ENCODE peak calls at places on chromosomes 16 and 17, in ten cellular contexts. W is tibial artery; B is CD8-positive, alpha-beta memory T cell; T is upper lobe of right lung; H is CD8-positive, alpha-beta T cell; N is ovary; C is small intestine; O is body of pancreas; Z is adrenal gland; I is A549. K is an unnamed sample.

GRCh38 chr17:66860204-66860603 is 25.3 kb downstream of the CACNG5 start:
- DNase-seq in O (no peak), C (no peak), B (no peak), W (no peak), N (no peak), Z (no peak), H (no peak), T (no peak), I (no peak), K (no peak)

GRCh38 chr16:78563905-78564304 is 464.5 kb downstream of the WWOX start:
- DNase-seq in O (no peak), Z (no peak), T (no peak), C (no peak), H (no peak), I (no peak), N (no peak), W (no peak), B (no peak), K (no peak)

GRCh38 chr16:67226804-67227566 is at the start of gene TMEM208:
- DNase-seq in B (peak), O (peak), C (peak), H (peak), W (peak), Z (peak), I (peak), N (peak), T (peak), K (peak)

GRCh38 chr17:37702605-37703004 is 42.3 kb downstream of the HNF1B start:
- DNase-seq in H (no peak), Z (no peak), I (peak), B (no peak), C (peak), T (no peak), O (no peak), N (no peak), W (no peak), K (no peak)

GRCh38 chr17:15264542-15264941 is 584 bp downstream of the PMP22 start:
- DNase-seq in Z (no peak), C (peak), I (no peak), H (no peak), B (no peak), N (no peak), W (no peak), T (peak), O (peak), K (no peak)

GRCh38 chr17:16415031-16415924 is at the start of gene TRPV2:
- DNase-seq in Z (peak), B (peak), H (peak), O (no peak), T (peak), I (peak), N (no peak), C (no peak), W (no peak), K (no peak)

GRCh38 chr17:66564992-66565465 is 262.6 kb downstream of the PRKCA start:
- DNase-seq in Z (no peak), T (no peak), H (no peak), O (no peak), N (no peak), C (no peak), W (no peak), I (no peak), B (no peak), K (no peak)

GRCh38 chr17:79925242-79925957 is 86.2 kb upstream of the CBX4 start:
- DNase-seq in Z (peak), O (peak), W (no peak), I (peak), H (peak), T (peak), C (peak), N (peak), B (no peak), K (no peak)

GRCh38 chr16:11994187-11995119 is 17.9 kb downstream of the SNX29 start:
- DNase-seq in Z (peak), H (no peak), T (no peak), N (no peak), I (no peak), O (peak), B (no peak), W (peak), C (peak), K (no peak)

GRCh38 chr17:39812466-39812865 is 51.6 kb downstream of the IKZF3 start:
- DNase-seq in B (no peak), T (no peak), C (no peak), O (peak), I (no peak), Z (no peak), N (no peak), W (no peak), H (no peak), K (no peak)

GRCh38 chr16:58462997-58463891 is 36.7 kb upstream of the NDRG4 start:
- DNase-seq in T (no peak), N (no peak), C (no peak), H (no peak), B (no peak), W (no peak), I (no peak), Z (peak), O (no peak), K (no peak)

GRCh38 chr17:1039511-1040215 is 42.7 kb downstream of the TIMM22 start:
- DNase-seq in N (no peak), H (no peak), I (no peak), C (peak), O (peak), T (peak), B (no peak), Z (peak), W (peak), K (peak)

GRCh38 chr16:67198238-67198734 is 645 bp upstream of the ELMO3 start:
- DNase-seq in C (peak), O (peak), B (no peak), N (peak), T (peak), W (no peak), H (no peak), I (peak), Z (peak), K (no peak)

GRCh38 chr17:69117855-69118758 is 23.6 kb downstream of the ABCA6 start:
- DNase-seq in W (no peak), O (no peak), T (no peak), N (no peak), C (no peak), H (no peak), B (no peak), I (no peak), Z (no peak), K (no peak)

GRCh38 chr17:36687736-36688135 is 86.4 kb downstream of the MRM1 start:
- DNase-seq in O (no peak), B (no peak), T (no peak), N (no peak), C (no peak), W (no peak), H (no peak), I (no peak), Z (no peak), K (no peak)

GRCh38 chr17:81843713-81844326 is 9.0 kb upstream of the PPP1R27 start:
- DNase-seq in O (no peak), Z (no peak), T (no peak), C (no peak), B (no peak), H (no peak), I (no peak), N (no peak), W (no peak), K (no peak)

GRCh38 chr17:56733833-56734232 is 99.9 kb downstream of the C17orf67 start:
- DNase-seq in C (no peak), T (no peak), Z (no peak), N (no peak), W (no peak), B (no peak), O (no peak), I (no peak), H (no peak), K (no peak)

GRCh38 chr17:37239690-37240344 is 136.0 kb upstream of the C17orf78 start:
- DNase-seq in H (no peak), B (no peak), Z (no peak), W (no peak), T (no peak), C (peak), I (peak), O (no peak), N (no peak), K (no peak)

GRCh38 chr17:16352303-16352837 is 899 bp downstream of the CENPV start:
- DNase-seq in C (peak), W (peak), Z (peak), T (peak), I (peak), H (peak), O (peak), B (peak), N (peak), K (no peak)

GRCh38 chr17:40533896-40534295 is 31.4 kb downstream of the CCR7 start:
- DNase-seq in I (no peak), H (no peak), Z (peak), C (no peak), T (peak), W (no peak), N (peak), B (no peak), O (no peak), K (no peak)

GRCh38 chr16:88870608-88871348 is 4.3 kb upstream of the PABPN1L start:
- DNase-seq in O (no peak), I (no peak), H (no peak), T (no peak), W (no peak), C (no peak), B (no peak), N (no peak), Z (no peak), K (no peak)

GRCh38 chr16:68257906-68258800 is 6.2 kb upstream of the SLC7A6 start:
- DNase-seq in W (peak), H (no peak), I (no peak), T (peak), B (no peak), N (no peak), O (no peak), Z (peak), C (peak), K (no peak)

GRCh38 chr17:39920218-39921210 is 2.1 kb upstream of the GSDMB start:
- DNase-seq in Z (no peak), C (peak), B (no peak), I (no peak), O (no peak), W (no peak), H (peak), N (no peak), T (no peak), K (no peak)

GRCh38 chr16:1879477-1879876 is 7.5 kb upstream of the MEIOB start:
- DNase-seq in O (no peak), W (no peak), B (no peak), I (no peak), N (no peak), Z (no peak), C (no peak), T (no peak), H (no peak), K (no peak)

GRCh38 chr16:27458196-27458728 is 56.3 kb downstream of the IL21R start:
- DNase-seq in H (no peak), B (no peak), C (no peak), Z (no peak), O (no peak), W (no peak), N (no peak), T (no peak), I (no peak), K (no peak)

GRCh38 chr16:30942421-30942796 is 6.5 kb upstream of the ORAI3 start:
- DNase-seq in O (no peak), Z (no peak), W (no peak), H (no peak), T (no peak), C (peak), I (no peak), B (no peak), N (no peak), K (no peak)

GRCh38 chr16:56332464-56333079 is 92.8 kb downstream of the AMFR start:
- DNase-seq in N (peak), W (no peak), C (peak), O (peak), H (no peak), T (peak), Z (peak), B (no peak), I (peak), K (peak)

GRCh38 chr17:42979511-42980273 is at the start of gene PTGES3L:
- DNase-seq in Z (peak), O (peak), H (peak), C (peak), B (no peak), W (peak), I (peak), T (no peak), N (peak), K (no peak)

GRCh38 chr17:56810286-56810781 is 23.4 kb downstream of the C17orf67 start:
- DNase-seq in O (no peak), Z (no peak), B (no peak), T (no peak), C (no peak), H (no peak), N (peak), W (no peak), I (no peak), K (no peak)

GRCh38 chr17:76500745-76501017 is 542 bp downstream of the RHBDF2 start:
- DNase-seq in H (no peak), O (no peak), W (no peak), B (no peak), Z (no peak), T (no peak), N (no peak), C (no peak), I (no peak), K (no peak)

GRCh38 chr17:58328195-58329034 is at the start of gene TSPOAP1:
- DNase-seq in T (peak), C (no peak), I (no peak), B (peak), N (peak), O (peak), W (no peak), Z (no peak), H (peak), K (no peak)

GRCh38 chr16:69315486-69316311 is 4.5 kb downstream of the VPS4A start:
- DNase-seq in I (no peak), C (no peak), Z (peak), O (peak), W (no peak), T (no peak), N (no peak), B (no peak), H (no peak), K (no peak)

GRCh38 chr17:65556014-65556909 is 5.2 kb downstream of the AXIN2 start:
- DNase-seq in W (peak), B (peak), H (peak), T (peak), I (peak), C (peak), O (peak), N (peak), Z (peak), K (peak)
- H3K4me3 ChIP-seq in W (no peak), B (peak), H (peak), T (no peak), I (no peak), C (peak), O (no peak), N (peak), Z (no peak), K (no peak)

GRCh38 chr17:6437466-6437865 is 2.5 kb upstream of the AIPL1 start:
- DNase-seq in H (no peak), Z (no peak), B (no peak), I (no peak), T (no peak), C (no peak), N (no peak), W (no peak), O (no peak), K (no peak)

GRCh38 chr17:6435968-6436367 is 1.0 kb upstream of the AIPL1 start:
- DNase-seq in C (peak), I (peak), H (peak), T (peak), W (no peak), N (peak), Z (peak), O (peak), B (peak), K (peak)

GRCh38 chr17:6435051-6435450 is at the start of gene AIPL1:
- DNase-seq in T (no peak), W (no peak), I (no peak), O (no peak), H (no peak), Z (no peak), B (no peak), N (no peak), C (no peak), K (no peak)

GRCh38 chr17:6439951-6440350 is 4.3 kb upstream of the PIMREG start:
- DNase-seq in C (no peak), I (no peak), Z (no peak), T (no peak), W (no peak), O (no peak), N (no peak), H (no peak), B (no peak), K (no peak)

GRCh38 chr17:6437956-6438355 is 3.0 kb upstream of the AIPL1 start:
- DNase-seq in O (no peak), I (no peak), B (no peak), T (no peak), H (no peak), W (no peak), Z (no peak), N (no peak), C (no peak), K (no peak)
- H3K27ac ChIP-seq in O (no peak), I (no peak), B (no peak), T (no peak), H (no peak), W (no peak), Z (no peak), N (no peak), C (no peak), K (no peak)

GRCh38 chr17:28508325-28508724 is 2.2 kb downstream of the FOXN1 start:
- DNase-seq in H (no peak), T (no peak), C (no peak), O (no peak), I (no peak), W (no peak), Z (no peak), B (no peak), N (no peak), K (no peak)
- H3K4me3 ChIP-seq in H (no peak), T (no peak), C (no peak), O (no peak), I (no peak), W (no peak), Z (no peak), B (no peak), N (no peak), K (no peak)

GRCh38 chr16:54430491-54431030 is 144.0 kb upstream of the IRX3 start:
- DNase-seq in C (no peak), O (no peak), I (no peak), Z (no peak), N (no peak), T (no peak), H (no peak), W (no peak), B (no peak), K (no peak)

GRCh38 chr16:54431997-54432367 is 145.4 kb upstream of the IRX3 start:
- DNase-seq in B (no peak), W (no peak), O (no peak), Z (no peak), T (no peak), C (no peak), N (no peak), H (no peak), I (no peak), K (no peak)

GRCh38 chr16:54432481-54433229 is 146.1 kb upstream of the IRX3 start:
- DNase-seq in N (no peak), H (no peak), I (no peak), W (no peak), T (no peak), Z (no peak), C (no peak), B (no peak), O (peak), K (no peak)

GRCh38 chr16:54429029-54429428 is 142.4 kb upstream of the IRX3 start:
- DNase-seq in C (no peak), T (no peak), O (no peak), N (no peak), W (no peak), B (no peak), I (no peak), H (no peak), Z (no peak), K (no peak)

GRCh38 chr16:54431041-54431996 is 144.7 kb upstream of the IRX3 start:
- DNase-seq in N (no peak), T (no peak), Z (no peak), C (no peak), I (no peak), H (no peak), O (no peak), W (no peak), B (no peak), K (no peak)
- H3K27ac ChIP-seq in N (no peak), T (peak), Z (no peak), C (no peak), I (no peak), H (no peak), O (peak), W (no peak), B (no peak), K (no peak)

GRCh38 chr17:7217113-7217987 is 2.3 kb downstream of the DLG4 start:
- DNase-seq in B (no peak), N (peak), Z (peak), O (peak), I (peak), C (no peak), T (peak), W (no peak), H (no peak), K (peak)
- H3K4me3 ChIP-seq in B (peak), N (peak), Z (peak), O (no peak), I (peak), C (no peak), T (peak), W (peak), H (peak), K (peak)

K was measured in tibial nerve.